ENCODE peak calls at places on chromosome 7, in seven cellular contexts. G is breast epithelium; V is transverse colon; I is naive thymus-derived CD4-positive, alpha-beta T cell; T is right lobe of liver; H is Panc1; J is brain microvascular endothelial cell. Y is an unnamed sample.
A peak's percentile ranks its signal among the peaks of the same experiment; 100 is the strongest.

GRCh38 chr7:90625051-90625450 is 28.9 kb downstream of the CDK14 start:
- DNase-seq in V (no peak), I (no peak), H (no peak), T (no peak), J (no peak), G (no peak), Y (no peak)

GRCh38 chr7:158856883-158857668 is 718 bp downstream of the DYNC2I1 start:
- DNase-seq in V (no peak), H (no peak), I (no peak), T (no peak), J (no peak), G (no peak), Y (no peak)

GRCh38 chr7:4794591-4795350 is 19.3 kb downstream of the AP5Z1 start:
- DNase-seq in I (no peak), H (no peak), J (peak; percentile 51), V (no peak), G (no peak), T (no peak), Y (no peak)

GRCh38 chr7:38855389-38855788 is 53.6 kb downstream of the VPS41 start:
- DNase-seq in V (no peak), T (no peak), I (no peak), G (no peak), J (no peak), H (no peak), Y (no peak)

GRCh38 chr7:25396661-25397060 is 168.4 kb upstream of the NPVF start:
- DNase-seq in V (no peak), I (no peak), J (no peak), H (no peak), T (no peak), G (no peak), Y (no peak)

GRCh38 chr7:141941075-141941474 is 5.7 kb downstream of the CLEC5A start:
- DNase-seq in I (no peak), G (no peak), T (no peak), J (no peak), H (no peak), V (no peak), Y (no peak)

GRCh38 chr7:137880432-137880831 is 33.7 kb upstream of the DGKI start:
- DNase-seq in J (peak; percentile 91), T (no peak), G (no peak), V (no peak), I (no peak), H (no peak), Y (peak; percentile 40)

GRCh38 chr7:102985176-102985783 is 72.5 kb downstream of the LRRC17 start:
- DNase-seq in I (no peak), H (no peak), T (no peak), V (no peak), G (no peak), J (peak; percentile 59), Y (no peak)

GRCh38 chr7:130386876-130387275 is 6.6 kb downstream of the CPA1 start:
- DNase-seq in H (no peak), G (no peak), I (no peak), V (no peak), T (peak; percentile 28), J (no peak), Y (no peak)

GRCh38 chr7:92831716-92832622 is 4.4 kb downstream of the CDK6 start:
- DNase-seq in J (peak; percentile 90), I (no peak), G (no peak), T (no peak), V (peak; percentile 21), H (peak; percentile 48), Y (no peak)

GRCh38 chr7:132544025-132544424 is 32.2 kb downstream of the PLXNA4 start:
- DNase-seq in V (no peak), T (no peak), H (no peak), J (no peak), G (no peak), I (no peak), Y (no peak)

GRCh38 chr7:151439855-151440798 is at the start of gene CRYGN:
- DNase-seq in I (no peak), V (no peak), T (no peak), G (no peak), J (no peak), H (no peak), Y (no peak)

GRCh38 chr7:150665882-150666281 is 19.6 kb upstream of the GIMAP2 start:
- DNase-seq in T (no peak), V (no peak), H (no peak), G (no peak), I (no peak), J (no peak), Y (no peak)

GRCh38 chr7:41809487-41810257 is 106.8 kb upstream of the INHBA start:
- DNase-seq in G (no peak), H (no peak), T (no peak), I (no peak), V (no peak), J (no peak), Y (no peak)

GRCh38 chr7:30166155-30166840 is 31.5 kb downstream of the MTURN start:
- DNase-seq in J (no peak), H (no peak), I (no peak), V (peak; percentile 38), G (peak; percentile 64), T (no peak), Y (peak; percentile 83)

GRCh38 chr7:7529328-7529727 is 6.3 kb downstream of the COL28A1 start:
- DNase-seq in H (no peak), V (no peak), I (no peak), T (no peak), G (no peak), J (no peak), Y (no peak)

GRCh38 chr7:71637578-71637977 is 505.6 kb downstream of the GALNT17 start:
- DNase-seq in I (no peak), V (no peak), J (peak; percentile 86), T (no peak), H (no peak), G (no peak), Y (no peak)

GRCh38 chr7:150961510-150962284 is 16.4 kb downstream of the KCNH2 start:
- DNase-seq in H (no peak), J (no peak), I (no peak), T (no peak), V (no peak), G (no peak), Y (no peak)

GRCh38 chr7:1567893-1568292 is 1.9 kb downstream of the PSMG3 start:
- DNase-seq in T (no peak), H (no peak), I (no peak), V (no peak), G (no peak), J (peak; percentile 81), Y (no peak)

GRCh38 chr7:134289423-134289822 is 27.3 kb downstream of the SLC35B4 start:
- DNase-seq in H (no peak), V (no peak), G (no peak), J (no peak), I (no peak), T (no peak), Y (no peak)

GRCh38 chr7:17769918-17770317 is 170.4 kb downstream of the SNX13 start:
- DNase-seq in H (peak; percentile 56), G (no peak), J (peak; percentile 75), T (peak; percentile 64), I (peak; percentile 19), V (peak; percentile 61), Y (no peak)

GRCh38 chr7:75738604-75738974 is at the start of gene HIP1:
- DNase-seq in I (no peak), J (no peak), V (no peak), G (no peak), T (no peak), H (no peak), Y (no peak)
- H3K27ac ChIP-seq in I (peak within 1 kb of the TSS; percentile 80), J (peak within 1 kb of the TSS; percentile 6), V (peak within 1 kb of the TSS; percentile 94), G (peak within 1 kb of the TSS; percentile 75), T (peak within 1 kb of the TSS; percentile 88), H (peak within 1 kb of the TSS; percentile 78), Y (no peak within 1 kb of the TSS)

GRCh38 chr7:100949227-100949930 is at the start of gene MUC3A:
- DNase-seq in G (no peak), V (peak; percentile 84), I (no peak), H (no peak), J (no peak), T (peak; percentile 82), Y (no peak)
- H3K27ac ChIP-seq in G (no peak within 1 kb of the TSS), V (no peak within 1 kb of the TSS), I (no peak within 1 kb of the TSS), H (no peak within 1 kb of the TSS), J (no peak within 1 kb of the TSS), T (peak within 1 kb of the TSS; percentile 86), Y (no peak within 1 kb of the TSS)

GRCh38 chr7:44384586-44385383 is 59.4 kb upstream of the CAMK2B start:
- DNase-seq in J (no peak), G (peak; percentile 13), I (no peak), T (peak; percentile 33), V (no peak), H (no peak), Y (no peak)
- H3K27ac ChIP-seq in J (no peak overlapping the region), G (no peak overlapping the region), I (no peak overlapping the region), T (no peak overlapping the region), V (no peak overlapping the region), H (no peak overlapping the region), Y (no peak overlapping the region)

DNA sequence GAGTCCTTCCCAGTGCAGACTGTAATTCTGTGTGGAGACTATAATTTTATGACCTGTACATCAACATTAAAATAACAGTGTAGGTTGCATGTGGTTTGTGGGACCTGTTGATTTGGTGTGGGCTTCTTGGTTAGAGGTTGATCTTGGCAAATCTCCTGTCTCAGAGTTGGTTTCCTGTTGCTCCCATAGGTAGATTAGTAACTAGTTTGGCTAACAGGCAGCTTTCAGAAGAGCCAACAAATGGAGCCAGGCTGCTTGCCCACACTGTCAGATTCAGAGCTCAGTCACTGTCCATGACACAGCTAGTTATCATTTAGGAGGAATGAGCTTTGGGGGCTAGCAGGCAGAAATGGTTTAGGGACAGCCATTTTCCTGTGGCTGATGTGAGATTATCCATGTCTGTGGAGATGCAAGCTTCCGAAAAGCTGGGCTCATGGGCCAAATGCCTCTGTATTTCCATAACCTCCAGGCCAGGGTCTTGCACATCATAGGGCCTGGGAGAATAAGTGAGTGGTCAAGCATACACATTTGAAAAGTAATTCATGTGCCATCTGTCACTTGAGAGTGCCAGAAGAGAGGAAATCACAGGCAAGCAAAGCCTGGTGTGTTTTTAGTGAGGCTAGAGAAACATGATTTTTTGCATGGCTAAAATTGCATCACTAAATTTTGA is 33.4 kb downstream of the CCM2 start:
- DNase-seq in J (peak; percentile 28), T (peak; percentile 56), I (no peak), G (no peak), H (no peak), V (no peak), Y (no peak)
- H3K27ac ChIP-seq in J (no peak overlapping the region), T (peak overlapping the region; percentile 27), I (peak overlapping the region; percentile 43), G (peak overlapping the region; percentile 35), H (no peak overlapping the region), V (no peak overlapping the region), Y (peak overlapping the region; percentile 91)

DNA sequence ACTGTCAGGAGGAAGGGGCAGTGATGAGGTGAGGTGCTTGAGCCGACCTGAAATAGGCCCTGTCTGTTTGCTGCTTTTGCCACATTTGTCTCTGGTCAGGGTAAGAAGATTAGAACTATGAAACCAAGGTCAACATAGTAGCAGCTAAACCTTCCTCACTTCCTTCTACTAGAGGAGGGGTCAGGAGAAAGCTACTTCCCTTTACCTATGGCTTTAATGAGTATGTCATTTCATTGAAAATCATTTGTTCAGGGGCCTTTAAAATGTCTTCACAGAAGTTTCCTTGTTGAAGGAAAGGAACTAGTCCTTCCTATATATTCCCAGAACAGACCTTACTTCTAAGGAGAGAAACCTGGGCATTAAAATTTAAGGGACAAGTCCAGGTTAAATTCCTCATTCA is 19.0 kb downstream of the HYAL4 start:
- DNase-seq in T (no peak), V (no peak), H (no peak), G (no peak), J (no peak), I (no peak), Y (no peak)
- H3K27ac ChIP-seq in T (no peak overlapping the region), V (peak overlapping the region; percentile 64), H (no peak overlapping the region), G (no peak overlapping the region), J (no peak overlapping the region), I (no peak overlapping the region), Y (peak overlapping the region; percentile 13)